ENCODE peak calls at places on chromosomes 3 and 15, in ten cellular contexts. N is thoracic aorta; E is suprapubic skin; Q is DND-41; A is tibial nerve; Y is brain microvascular endothelial cell; H is GM23338; S is AG04450; D is left ventricle myocardium inferior; K is CD4-positive, alpha-beta memory T cell. B is an unnamed sample.

GRCh38 chr3:42497009-42497731 is 5.3 kb upstream of the VIPR1 start:
- DNase-seq in N (no peak), A (no peak), Y (peak), Q (no peak), H (peak), S (no peak), D (no peak), E (peak), K (no peak), B (peak)

GRCh38 chr15:90934949-90935751 is at the start of gene UNC45A:
- DNase-seq in K (peak), Y (peak), E (peak), Q (peak), H (peak), S (peak), N (peak), A (peak), D (peak), B (peak)

GRCh38 chr3:151579571-151580270 is 118.9 kb upstream of the IGSF10 start:
- DNase-seq in Q (peak), D (peak), N (no peak), S (no peak), A (no peak), K (no peak), H (no peak), Y (no peak), E (no peak), B (peak)

GRCh38 chr3:69204315-69204957 is 82.0 kb upstream of the LMOD3 start:
- DNase-seq in A (no peak), D (no peak), S (no peak), K (no peak), Q (no peak), N (no peak), Y (no peak), E (no peak), H (no peak), B (no peak)

GRCh38 chr3:124836448-124836847 is 50.7 kb downstream of the ITGB5 start:
- DNase-seq in N (no peak), K (no peak), Y (no peak), A (no peak), H (no peak), D (no peak), S (no peak), Q (no peak), E (no peak), B (no peak)

GRCh38 chr3:149377408-149378111 is at the start of gene TM4SF1:
- DNase-seq in D (peak), K (no peak), E (no peak), Q (no peak), A (peak), S (peak), H (peak), N (peak), Y (peak), B (peak)

GRCh38 chr3:123627673-123628670 is 43.1 kb upstream of the HACD2 start:
- DNase-seq in S (no peak), N (no peak), H (no peak), D (peak), Y (no peak), Q (no peak), E (no peak), K (no peak), A (no peak), B (no peak)

GRCh38 chr15:75597667-75598341 is 18.7 kb upstream of the PTPN9 start:
- DNase-seq in Y (no peak), A (peak), E (no peak), D (no peak), S (no peak), N (no peak), Q (peak), H (peak), K (peak), B (no peak)

GRCh38 chr3:142999881-143000280 is 1.5 kb upstream of the U2SURP start:
- DNase-seq in K (no peak), S (no peak), Q (no peak), A (no peak), E (no peak), Y (no peak), H (no peak), N (no peak), D (no peak), B (no peak)

GRCh38 chr3:128922804-128923459 is 43.5 kb downstream of the ACAD9 start:
- DNase-seq in Q (peak), S (no peak), N (no peak), D (no peak), A (no peak), E (no peak), Y (no peak), H (no peak), K (peak), B (no peak)

GRCh38 chr3:120907659-120908029 is 361 bp upstream of the STXBP5L start:
- DNase-seq in A (no peak), D (no peak), Q (no peak), Y (no peak), N (no peak), K (no peak), E (no peak), H (no peak), S (no peak), B (no peak)

GRCh38 chr3:151576524-151576923 is 115.7 kb upstream of the IGSF10 start:
- DNase-seq in K (no peak), Q (no peak), E (no peak), S (no peak), A (no peak), N (no peak), Y (no peak), H (no peak), D (no peak), B (no peak)

GRCh38 chr3:44476181-44476599 is 1.3 kb downstream of the ZNF445 start:
- DNase-seq in N (no peak), H (no peak), E (no peak), D (no peak), S (no peak), Y (peak), K (peak), A (no peak), Q (peak), B (no peak)
- H3K27ac ChIP-seq in N (no peak), H (no peak), E (no peak), D (no peak), S (no peak), Y (no peak), K (no peak), A (no peak), Q (peak), B (no peak)

GRCh38 chr15:82570721-82571519 is 30.7 kb upstream of the RPS17 start:
- DNase-seq in H (peak), Y (no peak), K (no peak), S (no peak), Q (no peak), E (no peak), N (no peak), A (no peak), D (no peak), B (no peak)
- H3K4me3 ChIP-seq in H (peak), Y (no peak), K (no peak), S (peak), Q (no peak), E (peak), N (peak), A (peak), D (peak), B (peak)

GRCh38 chr3:20130122-20130521 is 55.9 kb downstream of the SGO1 start:
- DNase-seq in Y (no peak), A (no peak), Q (no peak), D (no peak), K (no peak), H (no peak), E (no peak), N (no peak), S (no peak), B (no peak)
- H3K27ac ChIP-seq in Y (no peak), A (no peak), Q (no peak), D (no peak), K (no peak), H (no peak), E (no peak), N (no peak), S (no peak), B (no peak)

GRCh38 chr3:16134173-16134928 is 40.1 kb upstream of the GALNT15 start:
- DNase-seq in D (no peak), H (no peak), S (no peak), Y (no peak), N (no peak), Q (no peak), K (no peak), A (no peak), E (no peak), B (no peak)
- H3K4me3 ChIP-seq in D (no peak), H (no peak), S (no peak), Y (no peak), N (no peak), Q (no peak), K (no peak), A (no peak), E (no peak), B (no peak)

GRCh38 chr3:57158813-57159678 is 6.1 kb downstream of the IL17RD start:
- DNase-seq in D (no peak), Y (no peak), Q (peak), A (no peak), H (peak), N (no peak), E (no peak), S (no peak), K (peak), B (no peak)

GRCh38 chr3:57160731-57161086 is 4.4 kb downstream of the IL17RD start:
- DNase-seq in D (no peak), K (no peak), S (no peak), A (no peak), N (no peak), E (no peak), Y (no peak), Q (no peak), H (no peak), B (no peak)

GRCh38 chr3:57161131-57161538 is 4.0 kb downstream of the IL17RD start:
- DNase-seq in H (no peak), Y (no peak), K (no peak), N (no peak), D (no peak), E (no peak), S (no peak), Q (no peak), A (no peak), B (no peak)

GRCh38 chr3:57161915-57162314 is 3.2 kb downstream of the IL17RD start:
- DNase-seq in K (no peak), Y (no peak), E (no peak), H (no peak), S (no peak), Q (no peak), N (no peak), A (no peak), D (no peak), B (no peak)

GRCh38 chr3:57160046-57160730 is 5.0 kb downstream of the IL17RD start:
- DNase-seq in Q (no peak), Y (no peak), D (peak), H (peak), A (no peak), E (no peak), N (no peak), S (no peak), K (no peak), B (no peak)
- H3K27ac ChIP-seq in Q (no peak), Y (no peak), D (peak), H (peak), A (peak), E (peak), N (no peak), S (no peak), K (no peak), B (peak)

GRCh38 chr15:88989578-88989977 is 76.4 kb upstream of the MFGE8 start:
- DNase-seq in A (no peak), N (no peak), S (peak), D (no peak), Q (no peak), Y (peak), E (no peak), K (no peak), H (no peak), B (no peak)

GRCh38 chr15:88987590-88987950 is 74.4 kb upstream of the MFGE8 start:
- DNase-seq in H (no peak), A (no peak), E (no peak), Y (no peak), D (no peak), S (no peak), N (no peak), K (no peak), Q (no peak), B (no peak)

GRCh38 chr15:88987951-88988671 is 74.9 kb upstream of the MFGE8 start:
- DNase-seq in Q (no peak), S (peak), N (no peak), Y (no peak), E (no peak), K (no peak), A (no peak), H (peak), D (no peak), B (no peak)

GRCh38 chr15:88985547-88986393 is 72.6 kb upstream of the MFGE8 start:
- DNase-seq in S (no peak), Y (no peak), E (no peak), N (no peak), H (peak), Q (no peak), D (no peak), A (no peak), K (no peak), B (no peak)

GRCh38 chr15:88986949-88987589 is 73.9 kb upstream of the MFGE8 start:
- DNase-seq in A (no peak), K (no peak), N (no peak), Q (no peak), Y (no peak), D (no peak), E (no peak), H (peak), S (no peak), B (no peak)
- H3K4me3 ChIP-seq in A (no peak), K (no peak), N (no peak), Q (no peak), Y (no peak), D (no peak), E (no peak), H (peak), S (no peak), B (no peak)

GRCh38 chr3:98680723-98681122 is 82.4 kb upstream of the ST3GAL6 start:
- DNase-seq in H (no peak), N (no peak), A (no peak), D (no peak), S (no peak), Q (no peak), E (no peak), K (no peak), Y (no peak), B (no peak)
- H3K27ac ChIP-seq in H (no peak), N (no peak), A (no peak), D (no peak), S (no peak), Q (no peak), E (no peak), K (no peak), Y (no peak), B (no peak)